ENCODE peak calls at places on chromosome 16, in nine cellular contexts. K is glutamatergic neuron; V is HFFc6; A is endothelial cell; W is CD8-positive, alpha-beta T cell; B is mucosa of descending colon; Y is tibial artery; Q is AG09319; N is tibial nerve. E is an unnamed sample.

GRCh38 chr16:81238296-81239011 is at the start of gene BCO1:
- DNase-seq in Y (no peak), W (no peak), B (peak), V (peak), N (no peak), K (no peak), Q (peak), A (no peak), E (no peak)

GRCh38 chr16:19645557-19645981 is 72.5 kb downstream of the KNOP1 start:
- DNase-seq in Y (peak), A (no peak), B (peak), N (peak), V (no peak), Q (no peak), K (no peak), W (no peak), E (no peak)

GRCh38 chr16:90001761-90002503 is 17.3 kb downstream of the DBNDD1 start:
- DNase-seq in W (no peak), K (no peak), V (no peak), Y (no peak), B (no peak), Q (no peak), N (no peak), A (no peak), E (no peak)

GRCh38 chr16:66961065-66961744 is at the start of gene CES3:
- DNase-seq in K (peak), V (peak), Q (peak), N (no peak), W (peak), B (peak), Y (peak), A (peak), E (no peak)

GRCh38 chr16:68397710-68398171 is 50.6 kb downstream of the SMPD3 start:
- DNase-seq in A (no peak), Y (no peak), Q (no peak), K (no peak), N (no peak), V (no peak), W (no peak), B (no peak), E (no peak)

GRCh38 chr16:70523621-70524405 is at the start of gene SF3B3:
- DNase-seq in A (peak), N (peak), W (peak), V (peak), B (peak), Q (peak), Y (peak), K (no peak), E (peak)

GRCh38 chr16:60203525-60204124 is 1469.5 kb upstream of the GOT2 start:
- DNase-seq in V (peak), Y (no peak), K (no peak), W (no peak), N (no peak), Q (peak), B (no peak), A (peak), E (no peak)

GRCh38 chr16:4847774-4848587 is 700 bp downstream of the UBN1 start:
- DNase-seq in A (peak), B (peak), Q (peak), Y (peak), N (no peak), W (peak), V (peak), K (peak), E (peak)

GRCh38 chr16:81758376-81758775 is 20.7 kb upstream of the PLCG2 start:
- DNase-seq in N (no peak), Q (no peak), A (no peak), V (no peak), W (no peak), Y (no peak), B (no peak), K (no peak), E (no peak)

GRCh38 chr16:72961115-72961832 is 86.7 kb downstream of the ZFHX3 start:
- DNase-seq in B (no peak), Q (no peak), Y (peak), A (no peak), K (peak), V (no peak), N (no peak), W (no peak), E (no peak)

GRCh38 chr16:66750279-66751134 is 902 bp downstream of the DYNC1LI2 start:
- DNase-seq in B (no peak), N (no peak), Q (no peak), Y (no peak), K (no peak), V (no peak), W (no peak), A (no peak), E (no peak)

GRCh38 chr16:85759631-85760419 is 8.9 kb upstream of the C16orf74 start:
- DNase-seq in N (no peak), B (peak), W (no peak), Q (no peak), V (no peak), A (peak), K (no peak), Y (no peak), E (no peak)
- TF ChIP-seq CTCF in N (no peak), B (no peak), W (peak), Q (peak), V (peak), A (peak), K (peak), Y (no peak), E (no peak)

GRCh38 chr16:88462396-88462795 is 9.3 kb downstream of the ZFPM1 start:
- DNase-seq in K (no peak), W (no peak), A (no peak), N (no peak), B (no peak), V (no peak), Y (no peak), Q (no peak), E (no peak)

GRCh38 chr16:88463411-88463810 is 10.3 kb downstream of the ZFPM1 start:
- DNase-seq in Q (no peak), W (no peak), B (no peak), N (no peak), K (no peak), Y (no peak), A (no peak), V (no peak), E (no peak)

GRCh38 chr16:88460496-88461169 is 7.6 kb downstream of the ZFPM1 start:
- DNase-seq in K (no peak), W (no peak), N (no peak), Q (no peak), B (no peak), A (no peak), V (no peak), Y (no peak), E (no peak)

GRCh38 chr16:88459366-88460055 is 6.4 kb downstream of the ZFPM1 start:
- DNase-seq in N (no peak), Y (no peak), A (no peak), W (no peak), V (no peak), B (no peak), Q (no peak), K (no peak), E (no peak)

DNA sequence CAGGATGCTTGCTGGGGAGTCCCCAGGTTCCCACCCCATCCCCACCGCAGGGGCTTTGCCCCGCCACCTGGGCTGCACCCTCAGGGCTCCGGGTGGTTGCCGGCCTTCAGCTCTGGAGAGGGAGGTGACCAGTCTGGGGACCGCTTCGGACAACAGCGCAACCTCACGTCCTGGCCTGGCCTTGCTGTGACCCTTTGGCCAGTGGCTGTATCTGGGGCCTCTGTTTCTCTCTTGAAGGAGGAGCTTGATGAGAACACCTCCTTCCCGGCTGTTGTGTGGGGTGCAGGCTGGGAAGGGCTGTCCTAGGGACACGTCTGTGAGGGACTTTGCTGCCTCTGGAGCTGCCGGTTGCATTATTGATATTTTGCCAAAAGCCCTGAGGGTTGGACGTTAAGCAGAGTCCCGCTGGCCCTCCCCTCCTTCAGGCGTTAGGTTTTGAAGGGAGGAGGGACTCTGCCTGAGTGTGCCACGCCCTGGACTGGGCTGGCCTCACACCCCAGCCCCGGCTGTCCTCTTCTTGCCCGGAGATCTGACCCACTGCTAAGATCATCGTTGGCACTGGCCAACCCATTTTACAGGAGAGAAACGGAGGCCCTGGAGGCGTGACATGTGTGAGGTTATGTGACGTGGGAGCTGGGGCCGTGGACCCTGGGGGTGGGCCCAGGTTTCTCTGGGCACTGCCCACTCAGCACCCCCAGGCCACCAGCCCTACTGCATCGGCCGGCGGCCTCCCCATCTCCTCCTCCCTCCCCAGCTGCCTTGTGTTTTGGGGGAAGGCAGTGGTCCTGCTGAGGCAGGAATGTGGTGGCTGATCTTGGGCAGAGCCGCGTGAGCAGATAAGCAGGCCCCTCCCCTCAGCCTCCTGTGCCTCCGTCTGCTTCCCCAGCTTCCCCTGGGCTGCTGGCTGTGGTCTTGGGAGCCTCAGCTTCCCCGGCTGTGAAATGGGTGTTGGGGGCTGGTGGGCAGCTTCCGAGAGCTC is 8.5 kb downstream of the ZFPM1 start:
- DNase-seq in A (no peak), K (no peak), Q (no peak), N (no peak), W (no peak), Y (no peak), B (no peak), V (no peak), E (no peak)
- TF ChIP-seq CTCF in A (no peak), K (no peak), Q (no peak), N (no peak), W (no peak), Y (no peak), B (no peak), V (no peak), E (no peak)

GRCh38 chr16:88552815-88553214 is 17.4 kb upstream of the ZC3H18 start:
- DNase-seq in B (no peak), A (no peak), N (no peak), Q (no peak), V (no peak), W (no peak), Y (no peak), K (no peak), E (no peak)

GRCh38 chr16:88552166-88552565 is 18.0 kb upstream of the ZC3H18 start:
- DNase-seq in V (no peak), W (no peak), K (no peak), N (no peak), A (no peak), B (no peak), Y (no peak), Q (no peak), E (no peak)

GRCh38 chr16:88548131-88548874 is 21.9 kb upstream of the ZC3H18 start:
- DNase-seq in Q (no peak), A (no peak), K (no peak), V (no peak), B (no peak), W (no peak), N (no peak), Y (no peak), E (no peak)

GRCh38 chr16:88548985-88549384 is 21.2 kb upstream of the ZC3H18 start:
- DNase-seq in B (no peak), W (no peak), N (no peak), Y (no peak), Q (no peak), V (no peak), K (no peak), A (no peak), E (no peak)

DNA sequence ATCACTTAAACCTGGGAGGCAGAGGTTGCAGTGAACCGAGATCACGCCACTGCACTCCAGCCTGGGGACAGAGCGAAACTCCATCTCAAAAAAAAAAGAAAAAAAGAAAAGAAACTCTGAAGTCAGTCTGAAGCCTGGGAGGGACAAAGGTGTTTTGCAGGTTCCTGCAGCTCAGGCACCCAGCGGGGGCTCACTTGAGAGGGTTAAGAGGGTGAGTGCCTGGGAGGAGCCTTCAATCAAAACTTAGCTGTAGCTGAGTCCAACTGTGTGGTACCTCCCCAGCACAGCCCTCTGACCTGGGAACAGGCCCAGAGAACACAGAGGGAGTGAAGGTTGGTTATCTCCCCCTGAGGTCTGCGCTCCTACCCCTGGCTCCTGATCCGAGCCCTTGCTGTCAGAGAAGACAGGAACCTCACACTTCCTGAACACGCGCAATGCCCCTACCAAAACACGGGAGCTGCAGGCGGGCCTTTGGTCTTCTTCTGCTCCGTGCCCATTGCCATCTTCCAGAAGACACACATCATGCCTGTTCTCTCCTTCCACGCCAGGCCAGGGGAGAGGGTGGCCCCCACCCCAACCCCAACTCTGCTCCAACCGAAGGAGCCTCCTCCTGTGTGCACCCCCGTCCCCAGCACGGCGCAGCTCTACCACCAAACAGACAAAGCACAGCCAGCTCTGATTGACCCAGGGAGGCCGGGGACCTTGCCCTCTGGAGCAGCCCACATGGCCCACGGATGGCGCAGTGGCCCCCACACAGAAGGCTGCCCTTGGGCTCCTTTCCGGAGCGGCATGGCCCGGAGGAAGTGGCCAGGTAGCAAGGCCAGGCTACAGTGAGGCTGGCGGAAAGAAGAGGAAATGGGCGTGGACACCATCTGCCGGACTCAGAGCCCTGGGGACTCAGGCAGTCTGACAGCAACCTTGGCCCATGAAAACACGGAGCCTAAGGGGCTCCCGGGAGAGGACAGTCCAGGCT is 20.2 kb upstream of the ZC3H18 start:
- DNase-seq in K (peak), A (no peak), V (no peak), Y (no peak), W (no peak), B (no peak), N (no peak), Q (no peak), E (no peak)
- TF ChIP-seq CTCF in K (no peak), A (no peak), V (no peak), Y (no peak), W (no peak), B (no peak), N (no peak), Q (no peak), E (no peak)

GRCh38 chr16:24946155-24946554 is 69.0 kb downstream of the ARHGAP17 start:
- DNase-seq in K (no peak), V (no peak), Y (no peak), A (no peak), N (no peak), Q (no peak), W (no peak), B (no peak), E (no peak)
- TF ChIP-seq CTCF in K (no peak), V (no peak), Y (no peak), A (no peak), N (no peak), Q (no peak), W (no peak), B (no peak), E (no peak)

GRCh38 chr16:56450901-56451752 is at the start of the genes NUDT21 and OGFOD1:
- DNase-seq in Q (peak), W (peak), A (peak), K (peak), N (peak), V (peak), Y (peak), B (peak), E (peak)
- TF ChIP-seq CTCF in Q (no peak), W (no peak), A (no peak), K (peak), N (no peak), V (no peak), Y (peak), B (no peak), E (no peak)

GRCh38 chr16:84144301-84144858 is 597 bp downstream of the HSDL1 start:
- DNase-seq in Y (peak), V (no peak), N (no peak), K (peak), W (no peak), B (peak), A (peak), Q (no peak), E (no peak)
- TF ChIP-seq CTCF in Y (no peak), V (no peak), N (no peak), K (no peak), W (no peak), B (no peak), A (no peak), Q (peak), E (no peak)

DNA sequence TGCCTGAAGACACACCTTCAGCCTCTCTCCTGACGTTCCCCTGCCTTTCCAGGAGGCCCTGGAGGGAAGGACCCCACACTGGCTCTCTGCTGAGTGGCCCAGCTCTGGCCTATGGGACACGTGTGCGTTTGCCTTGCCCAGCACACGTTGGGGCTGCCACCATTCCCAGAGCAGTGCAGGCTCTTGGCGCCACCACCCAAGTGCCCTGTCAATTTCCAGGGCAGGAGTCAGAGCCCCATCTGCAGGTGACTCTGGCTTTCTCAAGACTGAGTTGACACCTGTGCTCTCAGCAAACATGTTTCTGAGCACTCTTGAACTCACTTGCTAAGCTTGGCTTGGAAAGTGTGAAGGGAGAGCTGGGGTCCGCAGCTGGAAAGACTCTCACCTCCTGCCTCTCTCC is 4.7 kb upstream of the IRF8 start:
- DNase-seq in B (peak), Y (no peak), W (no peak), K (no peak), Q (no peak), A (no peak), N (no peak), V (no peak), E (no peak)
- TF ChIP-seq CTCF in B (no peak), Y (no peak), W (no peak), K (no peak), Q (no peak), A (no peak), N (no peak), V (no peak), E (no peak)